ENCODE peak calls at places on chromosomes 16 and 17, in five cellular contexts. N is left ventricle myocardium inferior; Y is NCI-H1694; T is stimulated activated CD8-positive, alpha-beta memory T cell treated with anti-CD3 and anti-CD28 coated beads, Interleukin-7, amount 100 ng/mL, for 24 hours; K is suprapubic skin. Z is an unnamed sample.

GRCh38 chr17:43644081-43644480 is 17.6 kb downstream of the MEOX1 start:
- DNase-seq in N (no peak), Y (no peak), T (no peak), K (no peak), Z (no peak)

GRCh38 chr16:2713985-2714774 is 5.8 kb downstream of the PRSS27 start:
- DNase-seq in N (no peak), Y (no peak), T (no peak), K (no peak), Z (no peak)

GRCh38 chr17:45270828-45271418 is 9.0 kb upstream of the SPATA32 start:
- DNase-seq in N (no peak), Y (no peak), T (no peak), K (no peak), Z (peak)

GRCh38 chr17:56592487-56593072 is 919 bp upstream of the NOG start:
- DNase-seq in N (peak), Y (peak), T (peak), K (no peak), Z (peak)

GRCh38 chr16:29702307-29702706 is 23.3 kb downstream of the QPRT start:
- DNase-seq in N (no peak), Y (no peak), T (no peak), K (no peak), Z (no peak)

GRCh38 chr16:75319513-75320401 is 68.3 kb upstream of the BCAR1 start:
- DNase-seq in N (no peak), Y (no peak), T (no peak), K (no peak), Z (no peak)

GRCh38 chr17:4642286-4642685 is 808 bp upstream of the ALOX15 start:
- DNase-seq in N (no peak), Y (no peak), T (no peak), K (no peak), Z (no peak)

GRCh38 chr16:27286446-27286845 is 17.9 kb upstream of the NSMCE1 start:
- DNase-seq in N (no peak), Y (no peak), T (no peak), K (no peak), Z (no peak)

GRCh38 chr16:50596762-50597450 is 48.7 kb downstream of the NKD1 start:
- DNase-seq in N (no peak), Y (no peak), T (no peak), K (no peak), Z (no peak)

GRCh38 chr17:58535431-58535830 is 21.0 kb upstream of the MTMR4 start:
- DNase-seq in N (no peak), Y (no peak), T (no peak), K (no peak), Z (no peak)

GRCh38 chr16:70649300-70649699 is 2.9 kb downstream of the IL34 start:
- DNase-seq in N (no peak), Y (no peak), T (no peak), K (no peak), Z (no peak)

GRCh38 chr16:85537331-85537788 is 75.8 kb upstream of the GSE1 start:
- DNase-seq in N (no peak), Y (no peak), T (no peak), K (no peak), Z (no peak)

GRCh38 chr17:50055055-50055425 is 870 bp upstream of the ITGA3 start:
- DNase-seq in N (no peak), Y (no peak), T (no peak), K (no peak), Z (no peak)

GRCh38 chr17:41797377-41797776 is 10.9 kb upstream of the JUP start:
- DNase-seq in N (no peak), Y (no peak), T (no peak), K (no peak), Z (no peak)

GRCh38 chr17:2892305-2892971 is 96.2 kb downstream of the RAP1GAP2 start:
- DNase-seq in N (no peak), Y (no peak), T (no peak), K (no peak), Z (no peak)

GRCh38 chr16:1493746-1494094 is 560 bp downstream of the TELO2 start:
- DNase-seq in N (no peak), Y (no peak), T (no peak), K (peak), Z (no peak)

GRCh38 chr16:89737341-89738071 is 16.2 kb downstream of the ZNF276 start:
- DNase-seq in N (no peak), Y (no peak), T (no peak), K (no peak), Z (no peak)

GRCh38 chr16:52976539-52977167 is 76.0 kb downstream of the CHD9NB start:
- DNase-seq in N (no peak), Y (no peak), T (no peak), K (no peak), Z (peak)

GRCh38 chr16:4944333-4945281 is 7.7 kb upstream of the PPL start:
- DNase-seq in N (peak), Y (peak), T (no peak), K (peak), Z (no peak)

GRCh38 chr17:39662551-39663339 is 2.4 kb upstream of the TCAP start:
- DNase-seq in N (no peak), Y (no peak), T (no peak), K (no peak), Z (no peak)

GRCh38 chr17:62933986-62934385 is 32.0 kb upstream of the TANC2 start:
- DNase-seq in N (no peak), Y (no peak), T (no peak), K (no peak), Z (no peak)

GRCh38 chr16:56480776-56481467 is 29.6 kb downstream of the OGFOD1 start:
- DNase-seq in N (no peak), Y (no peak), T (no peak), K (no peak), Z (no peak)

GRCh38 chr16:65119905-65120341 is 1.9 kb downstream of the CDH11 start:
- DNase-seq in N (no peak), Y (no peak), T (no peak), K (no peak), Z (no peak)